ENCODE peak calls at places on chromosomes 1 and 21, in five cellular contexts. K is OCI-LY7, O is T-helper 9 cell, Y is cardiac septum, F is HFFc6. S is an unnamed sample.

GRCh38 chr1:63693956-63694607 is 79.7 kb upstream of the ROR1 start:
- DNase-seq in K (no peak), O (no peak), Y (no peak), F (peak), S (peak)

GRCh38 chr1:203278087-203278884 is 27.0 kb upstream of the BTG2 start:
- DNase-seq in K (peak), O (no peak), Y (peak), F (peak), S (peak)

GRCh38 chr1:11594222-11594621 is 60.0 kb downstream of the FBXO2 start:
- DNase-seq in K (no peak), O (no peak), Y (no peak), F (peak), S (no peak)

GRCh38 chr21:46443910-46444309 is 14.8 kb upstream of the DIP2A start:
- DNase-seq in K (no peak), O (no peak), Y (no peak), F (no peak), S (no peak)

GRCh38 chr21:20971296-20971921 is 26.8 kb upstream of the NCAM2 start:
- DNase-seq in K (peak), O (no peak), Y (no peak), F (peak), S (peak)

GRCh38 chr1:207073906-207074820 is 14.5 kb upstream of the C4BPB start:
- DNase-seq in K (no peak), O (no peak), Y (no peak), F (peak), S (no peak)

GRCh38 chr1:242522304-242522945 is 2.1 kb downstream of the PLD5 start:
- DNase-seq in K (no peak), O (no peak), Y (no peak), F (no peak), S (no peak)

GRCh38 chr21:27268290-27268689 is 301.4 kb upstream of the ADAMTS5 start:
- DNase-seq in K (no peak), O (no peak), Y (no peak), F (peak), S (no peak)

GRCh38 chr1:35646043-35646442 is 4.7 kb upstream of the PSMB2 start:
- DNase-seq in K (no peak), O (no peak), Y (no peak), F (no peak), S (no peak)

GRCh38 chr1:226827458-226827857 is 43.0 kb upstream of the PSEN2 start:
- DNase-seq in K (no peak), O (no peak), Y (peak), F (no peak), S (peak)

GRCh38 chr1:243230914-243231313 is 24.2 kb downstream of the CEP170 start:
- DNase-seq in K (peak), O (no peak), Y (no peak), F (peak), S (peak)

GRCh38 chr1:162535501-162535900 is 26.0 kb upstream of the UAP1 start:
- DNase-seq in K (no peak), O (no peak), Y (no peak), F (no peak), S (no peak)